ENCODE peak calls at places on chromosomes 6 and 20, in five cellular contexts. One of them, this sample, is unnamed.

GRCh38 chr6:26554669-26555504 is 16.7 kb downstream of the HMGN4 start:
- ATAC-seq in T-helper 17 cell: peak; percentile 53
- ATAC-seq in body of pancreas: no peak
- ATAC-seq in stimulated activated naive B cell treated with anti-CD40 and anti-IgM and Interleukin-4, amounts not matched to agents 10 μg/mL and 1 μg/mL and 100 μg/mL, for 72 hours: peak; percentile 24
- ATAC-seq in PC-3: peak; percentile 12
- ATAC-seq in this sample: peak; percentile 28

GRCh38 chr6:160973311-160973710 is 18.3 kb upstream of the MAP3K4 start:
- ATAC-seq in T-helper 17 cell: no peak
- ATAC-seq in body of pancreas: no peak
- ATAC-seq in stimulated activated naive B cell treated with anti-CD40 and anti-IgM and Interleukin-4, amounts not matched to agents 10 μg/mL and 1 μg/mL and 100 μg/mL, for 72 hours: no peak
- ATAC-seq in PC-3: no peak
- ATAC-seq in this sample: no peak

GRCh38 chr20:63116412-63117106 is 99.4 kb downstream of the YTHDF1 start:
- ATAC-seq in T-helper 17 cell: no peak
- ATAC-seq in body of pancreas: no peak
- ATAC-seq in stimulated activated naive B cell treated with anti-CD40 and anti-IgM and Interleukin-4, amounts not matched to agents 10 μg/mL and 1 μg/mL and 100 μg/mL, for 72 hours: no peak
- ATAC-seq in PC-3: no peak
- ATAC-seq in this sample: no peak

GRCh38 chr6:42664718-42665117 is 57.7 kb downstream of the PRPH2 start:
- ATAC-seq in T-helper 17 cell: no peak
- ATAC-seq in body of pancreas: no peak
- ATAC-seq in stimulated activated naive B cell treated with anti-CD40 and anti-IgM and Interleukin-4, amounts not matched to agents 10 μg/mL and 1 μg/mL and 100 μg/mL, for 72 hours: no peak
- ATAC-seq in PC-3: no peak
- ATAC-seq in this sample: no peak

GRCh38 chr6:160293844-160294243 is 35.2 kb upstream of the SLC22A2 start:
- ATAC-seq in T-helper 17 cell: no peak
- ATAC-seq in body of pancreas: no peak
- ATAC-seq in stimulated activated naive B cell treated with anti-CD40 and anti-IgM and Interleukin-4, amounts not matched to agents 10 μg/mL and 1 μg/mL and 100 μg/mL, for 72 hours: no peak
- ATAC-seq in PC-3: no peak
- ATAC-seq in this sample: no peak

GRCh38 chr20:39849664-39850063 is 839.4 kb downstream of the MAFB start:
- ATAC-seq in T-helper 17 cell: no peak
- ATAC-seq in body of pancreas: peak; percentile 70
- ATAC-seq in stimulated activated naive B cell treated with anti-CD40 and anti-IgM and Interleukin-4, amounts not matched to agents 10 μg/mL and 1 μg/mL and 100 μg/mL, for 72 hours: no peak
- ATAC-seq in PC-3: no peak
- ATAC-seq in this sample: no peak

GRCh38 chr20:36493013-36493800 is 48.1 kb upstream of the MYL9 start:
- ATAC-seq in T-helper 17 cell: no peak
- ATAC-seq in body of pancreas: no peak
- ATAC-seq in stimulated activated naive B cell treated with anti-CD40 and anti-IgM and Interleukin-4, amounts not matched to agents 10 μg/mL and 1 μg/mL and 100 μg/mL, for 72 hours: no peak
- ATAC-seq in PC-3: peak; percentile 45
- ATAC-seq in this sample: no peak

GRCh38 chr20:1793821-1794220 is 101.4 kb upstream of the SIRPA start:
- ATAC-seq in T-helper 17 cell: no peak
- ATAC-seq in body of pancreas: no peak
- ATAC-seq in stimulated activated naive B cell treated with anti-CD40 and anti-IgM and Interleukin-4, amounts not matched to agents 10 μg/mL and 1 μg/mL and 100 μg/mL, for 72 hours: no peak
- ATAC-seq in PC-3: no peak
- ATAC-seq in this sample: no peak